ENCODE peak calls at places on chromosomes 2 and 18, in nine cellular contexts. C, O, P, F, W, J, N, D and Q are unnamed samples.

GRCh38 chr2:170820647-170821630 is 4.3 kb downstream of the GAD1 start:
- DNase-seq in N (no peak), D (no peak), C (no peak), J (no peak), W (no peak), P (no peak), O (no peak), F (peak; percentile 57), Q (no peak)

GRCh38 chr18:78239090-78239457 is 740.5 kb upstream of the SALL3 start:
- DNase-seq in N (no peak), F (no peak), J (no peak), W (no peak), D (no peak), O (no peak), P (no peak), C (no peak), Q (no peak)

GRCh38 chr2:174063492-174064092 is 98.4 kb upstream of the SP3 start:
- DNase-seq in J (no peak), F (no peak), W (no peak), O (no peak), D (no peak), C (no peak), N (no peak), P (no peak), Q (peak; percentile 86)

GRCh38 chr2:205688417-205689200 is 6.3 kb downstream of the NRP2 start:
- DNase-seq in N (no peak), O (peak; percentile 68), C (no peak), P (no peak), F (no peak), D (no peak), W (no peak), J (no peak), Q (no peak)

GRCh38 chr2:191432121-191432520 is 186.9 kb downstream of the MYO1B start:
- DNase-seq in C (no peak), F (no peak), D (no peak), N (no peak), P (no peak), W (peak; percentile 8), O (no peak), J (no peak), Q (no peak)

GRCh38 chr18:3873698-3874495 is 423.9 kb downstream of the TGIF1 start:
- DNase-seq in O (no peak), D (peak; percentile 20), W (no peak), C (no peak), N (no peak), P (no peak), J (no peak), F (no peak), Q (no peak)

GRCh38 chr2:226788064-226788463 is 11.6 kb downstream of the IRS1 start:
- DNase-seq in O (no peak), D (no peak), C (no peak), W (no peak), N (no peak), P (no peak), J (no peak), F (no peak), Q (no peak)

GRCh38 chr2:40244251-40245010 is 207.5 kb downstream of the SLC8A1 start:
- DNase-seq in F (peak; percentile 16), W (peak; percentile 82), C (no peak), P (no peak), N (no peak), O (peak; percentile 55), D (peak; percentile 67), J (no peak), Q (peak; percentile 56)

GRCh38 chr2:45391866-45392265 is 219.2 kb downstream of the SRBD1 start:
- DNase-seq in N (no peak), D (no peak), J (no peak), P (no peak), W (no peak), F (no peak), O (peak; percentile 51), C (no peak), Q (no peak)

GRCh38 chr2:26720322-26721166 is 28.0 kb downstream of the KCNK3 start:
- DNase-seq in P (no peak), W (peak; percentile 61), C (no peak), F (no peak), N (no peak), O (peak; percentile 83), J (no peak), D (peak; percentile 82), Q (no peak)

GRCh38 chr2:217393585-217394032 is 533.7 kb upstream of the TNP1 start:
- DNase-seq in P (no peak), W (peak; percentile 97), J (no peak), O (peak; percentile 97), D (peak; percentile 97), C (no peak), N (no peak), F (no peak), Q (peak; percentile 97)

GRCh38 chr2:56053679-56054078 is 130.1 kb upstream of the EFEMP1 start:
- DNase-seq in J (no peak), O (no peak), W (no peak), F (no peak), D (no peak), P (no peak), N (no peak), C (no peak), Q (no peak)

GRCh38 chr2:66364495-66364992 is 70.4 kb upstream of the MEIS1 start:
- DNase-seq in W (peak; percentile 76), O (peak; percentile 96), P (no peak), C (no peak), N (no peak), F (no peak), D (peak; percentile 16), J (no peak), Q (no peak)

GRCh38 chr2:48332286-48332685 is 197.7 kb upstream of the STON1 start:
- DNase-seq in W (no peak), N (no peak), C (no peak), P (no peak), J (no peak), F (no peak), O (no peak), D (no peak), Q (peak; percentile 42)

GRCh38 chr2:16607306-16607705 is 58.3 kb downstream of the CYRIA start:
- DNase-seq in J (no peak), F (no peak), P (no peak), O (no peak), D (no peak), N (no peak), W (no peak), C (no peak), Q (no peak)

GRCh38 chr2:229133155-229133772 is 137.8 kb downstream of the PID1 start:
- DNase-seq in D (peak; percentile 43), F (no peak), J (no peak), N (no peak), C (no peak), O (peak; percentile 71), W (peak; percentile 62), P (no peak), Q (peak; percentile 73)

GRCh38 chr2:44360749-44361329 is 455 bp downstream of the PREPL start:
- DNase-seq in N (no peak), C (no peak), P (no peak), J (no peak), F (no peak), W (no peak), O (peak; percentile 31), D (no peak), Q (peak; percentile 12)

GRCh38 chr18:79853993-79854364 is 56.2 kb downstream of the KCNG2 start:
- DNase-seq in O (no peak), D (no peak), F (no peak), J (no peak), N (no peak), P (no peak), C (no peak), W (no peak), Q (no peak)

GRCh38 chr2:38016177-38016576 is 59.8 kb downstream of the CYP1B1 start:
- DNase-seq in O (no peak), F (no peak), P (no peak), J (no peak), C (no peak), D (peak; percentile 85), N (no peak), W (no peak), Q (peak; percentile 70)

GRCh38 chr18:23421277-23421676 is 31.8 kb upstream of the RIOK3 start:
- DNase-seq in N (no peak), C (no peak), F (no peak), J (no peak), W (no peak), D (no peak), O (no peak), P (no peak), Q (no peak)